ENCODE peak calls at places on chromosomes 13 and 19, in four cellular contexts. E, N, O and C are unnamed samples.

GRCh38 chr13:73849292-73849691 is 284.9 kb downstream of the KLF12 start:
- DNase-seq in O (peak; percentile 17), E (peak; percentile 1), N (no peak), C (no peak)

GRCh38 chr13:99067160-99067985 is 89.5 kb upstream of the DOCK9 start:
- DNase-seq in O (peak; percentile 5), E (peak; percentile 58), N (no peak), C (no peak)

GRCh38 chr19:41263042-41263849 is 926 bp upstream of the HNRNPUL1 start:
- DNase-seq in E (peak; percentile 76), O (peak; percentile 35), N (peak; percentile 48), C (peak; percentile 42)

GRCh38 chr13:27960362-27961226 is 8.5 kb downstream of the CDX2 start:
- DNase-seq in N (peak; percentile 36), E (peak; percentile 55), O (peak; percentile 97), C (no peak)

GRCh38 chr13:114283581-114283980 is 2.2 kb downstream of the UPF3A start:
- DNase-seq in N (no peak), O (peak; percentile 10), E (no peak), C (no peak)

GRCh38 chr13:22454586-22454985 is 726.2 kb upstream of the SGCG start:
- DNase-seq in O (no peak), E (no peak), N (no peak), C (no peak)

GRCh38 chr13:27211771-27212364 is 39.5 kb upstream of the RPL21 start:
- DNase-seq in O (no peak), E (no peak), N (no peak), C (no peak)

GRCh38 chr13:47000166-47000565 is 103.3 kb upstream of the HTR2A start:
- DNase-seq in E (no peak), O (no peak), N (no peak), C (no peak)

GRCh38 chr13:58254961-58255360 is 623.4 kb downstream of the PCDH17 start:
- DNase-seq in E (no peak), O (no peak), N (no peak), C (no peak)

GRCh38 chr19:51660975-51661600 is 14.5 kb upstream of the SIGLEC14 start:
- DNase-seq in E (peak; percentile 44), O (peak; percentile 54), N (peak; percentile 79), C (no peak)

GRCh38 chr13:66468656-66469055 is 761.5 kb downstream of the PCDH9 start:
- DNase-seq in E (no peak), O (no peak), N (no peak), C (no peak)

GRCh38 chr19:38543807-38544568 is 73.8 kb downstream of the MAP4K1 start:
- DNase-seq in O (peak; percentile 79), N (peak; percentile 98), E (peak; percentile 98), C (peak; percentile 64)

DNA sequence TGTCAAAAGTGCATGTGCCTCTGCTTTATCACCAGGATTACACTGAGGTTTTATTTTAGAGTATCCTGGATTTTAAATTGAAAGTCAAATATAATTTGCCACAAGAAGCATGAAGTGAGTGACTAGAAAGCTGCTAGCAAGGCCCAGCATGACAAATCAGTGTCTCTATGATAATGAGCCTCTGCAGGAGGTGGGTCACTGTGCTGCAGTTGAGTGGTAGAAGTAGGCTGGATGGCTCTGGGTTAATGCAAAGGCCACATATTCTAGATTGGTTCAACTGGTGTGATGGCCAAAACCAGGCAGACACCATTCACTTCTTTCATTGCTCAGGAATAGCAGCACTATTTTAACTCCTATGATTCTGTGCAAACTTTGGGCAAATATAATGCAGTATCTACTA is 491.5 kb downstream of the OLFM4 start:
- DNase-seq in O (no peak), N (no peak), E (no peak), C (no peak)
- TF ChIP-seq POLR2AphosphoS2 in O (no peak), N (no peak), E (no peak), C (no peak)

GRCh38 chr13:35711909-35712308 is 235.4 kb upstream of the MAB21L1 start:
- DNase-seq in O (no peak), E (no peak), N (no peak), C (no peak)

GRCh38 chr13:35716186-35716585 is 239.7 kb upstream of the MAB21L1 start:
- DNase-seq in O (no peak), N (no peak), E (no peak), C (no peak)

GRCh38 chr13:35714588-35714987 is 238.1 kb upstream of the MAB21L1 start:
- DNase-seq in N (no peak), E (no peak), O (no peak), C (no peak)

GRCh38 chr13:35714096-35714495 is 237.6 kb upstream of the MAB21L1 start:
- DNase-seq in E (no peak), O (no peak), N (no peak), C (no peak)

GRCh38 chr13:35712907-35713685 is 236.6 kb upstream of the MAB21L1 start:
- DNase-seq in O (no peak), N (no peak), E (no peak), C (no peak)
- TF ChIP-seq POLR2AphosphoS2 in O (no peak), N (no peak), E (no peak), C (no peak)

GRCh38 chr19:18118420-18119242 is 21.1 kb downstream of the MAST3 start:
- DNase-seq in N (no peak), E (no peak), O (no peak), C (no peak)
- TF ChIP-seq POLR2AphosphoS2 in N (no peak), E (no peak), O (no peak), C (no peak)

GRCh38 chr13:41267106-41267505 is 3.7 kb upstream of the MTRF1 start:
- DNase-seq in O (no peak), N (no peak), E (no peak), C (no peak)
- TF ChIP-seq POLR2AphosphoS2 in O (no peak), N (no peak), E (no peak), C (no peak)

GRCh38 chr13:48004201-48004600 is 3.1 kb upstream of the SUCLA2 start:
- DNase-seq in O (no peak), N (no peak), E (no peak), C (no peak)

GRCh38 chr13:47997384-47997783 is 3.7 kb downstream of the SUCLA2 start:
- DNase-seq in E (no peak), O (no peak), N (no peak), C (no peak)

GRCh38 chr13:48001127-48001881 is at the start of gene SUCLA2:
- DNase-seq in N (peak; percentile 96), O (peak; percentile 92), E (peak; percentile 82), C (peak; percentile 52)

GRCh38 chr13:47999973-48000372 is 1.1 kb downstream of the SUCLA2 start:
- DNase-seq in N (no peak), O (no peak), E (no peak), C (no peak)

GRCh38 chr13:48000559-48001126 is 430 bp downstream of the SUCLA2 start:
- DNase-seq in N (peak; percentile 6), E (peak; percentile 5), O (no peak), C (no peak)
- TF ChIP-seq POLR2AphosphoS2 in N (no peak), E (no peak), O (no peak), C (no peak)

DNA sequence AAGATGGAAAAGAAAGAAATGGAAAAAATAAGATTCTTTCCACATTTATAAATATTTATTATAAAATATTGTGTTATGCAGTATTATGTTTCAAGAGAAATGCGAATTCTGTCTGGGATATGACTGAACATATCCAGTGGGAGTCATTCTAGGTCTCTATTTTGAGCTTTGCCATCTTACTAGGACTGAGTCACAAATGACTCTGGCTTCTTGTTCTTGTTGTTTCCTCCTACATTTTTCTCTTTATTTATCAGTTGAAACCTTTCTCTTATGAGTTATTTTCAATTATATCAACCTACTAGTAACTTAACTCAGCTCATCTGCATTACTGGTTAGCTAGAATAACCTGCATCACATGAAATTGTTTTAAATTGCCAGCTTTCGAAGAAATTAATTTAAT is 1247.3 kb downstream of the SLITRK1 start:
- DNase-seq in N (no peak), E (no peak), O (no peak), C (no peak)
- TF ChIP-seq POLR2AphosphoS2 in N (no peak), E (no peak), O (no peak), C (no peak)

GRCh38 chr19:34429553-34429952 is 1.4 kb downstream of the UBA2 start:
- DNase-seq in E (no peak), O (no peak), N (no peak), C (no peak)

GRCh38 chr19:34430738-34431625 is 2.8 kb downstream of the UBA2 start:
- DNase-seq in N (peak; percentile 59), E (peak; percentile 98), O (peak; percentile 57), C (no peak)

GRCh38 chr19:34432797-34433196 is 4.6 kb downstream of the UBA2 start:
- DNase-seq in E (no peak), O (no peak), N (no peak), C (no peak)

GRCh38 chr19:34428549-34429285 is 536 bp downstream of the UBA2 start:
- DNase-seq in E (peak; percentile 66), O (peak; percentile 2), N (peak; percentile 89), C (no peak)

DNA sequence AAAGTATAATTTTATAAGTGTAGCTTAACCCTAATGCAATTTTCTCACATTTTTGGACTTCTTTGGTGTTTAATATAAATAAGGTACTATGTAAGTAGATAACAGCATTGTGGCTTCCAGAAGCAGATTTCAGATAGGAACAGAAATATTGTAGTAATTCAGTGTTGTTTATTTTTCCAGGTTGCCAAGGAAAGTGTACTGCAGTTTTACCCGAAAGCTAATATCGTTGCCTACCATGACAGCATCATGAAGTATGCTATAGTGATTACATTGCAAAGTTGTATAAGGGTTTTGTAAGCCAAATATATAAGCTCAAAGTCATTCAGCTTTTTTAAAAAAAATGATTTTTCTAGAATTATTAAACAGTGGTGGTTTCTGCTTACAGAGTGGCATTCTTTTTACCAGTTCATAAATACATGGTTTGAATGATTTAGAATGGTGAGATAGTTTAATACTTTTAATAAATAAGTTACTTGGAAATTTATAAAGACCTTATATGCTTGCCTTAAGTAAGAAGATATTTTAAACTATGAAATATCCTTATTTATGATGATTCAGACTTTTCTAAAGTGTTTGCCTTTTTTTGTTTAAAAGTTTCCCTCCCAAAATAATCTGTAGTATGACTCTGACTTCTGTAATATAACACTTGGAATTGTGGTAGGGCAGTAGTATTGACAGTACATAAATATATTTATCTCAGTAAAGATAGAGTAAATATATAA is 3.7 kb downstream of the UBA2 start:
- DNase-seq in O (no peak), E (no peak), N (no peak), C (no peak)
- TF ChIP-seq POLR2AphosphoS2 in O (no peak), E (no peak), N (no peak), C (no peak)

DNA sequence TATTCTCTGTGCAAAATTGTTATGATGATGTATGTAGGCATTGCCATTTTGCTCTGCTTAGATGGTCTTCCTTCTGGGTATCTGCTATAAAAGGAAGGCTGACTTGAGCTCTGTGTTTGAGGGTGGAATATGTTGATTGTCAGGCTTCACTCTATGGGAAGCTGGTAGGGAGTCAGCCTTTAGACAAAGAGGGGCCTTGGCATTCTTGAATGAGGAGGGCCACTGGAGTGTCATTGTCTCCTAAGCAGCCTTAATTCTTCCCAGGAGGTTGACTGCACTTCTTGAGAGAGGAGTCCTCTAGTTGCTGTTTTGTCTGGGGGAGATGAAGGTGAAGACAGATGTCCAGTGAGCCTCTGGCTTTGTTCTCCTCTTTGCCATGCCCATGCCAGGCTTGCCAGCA is 266.8 kb downstream of the KCNRG start:
- DNase-seq in E (no peak), O (no peak), N (no peak), C (no peak)
- TF ChIP-seq POLR2AphosphoS2 in E (no peak), O (no peak), N (no peak), C (no peak)

DNA sequence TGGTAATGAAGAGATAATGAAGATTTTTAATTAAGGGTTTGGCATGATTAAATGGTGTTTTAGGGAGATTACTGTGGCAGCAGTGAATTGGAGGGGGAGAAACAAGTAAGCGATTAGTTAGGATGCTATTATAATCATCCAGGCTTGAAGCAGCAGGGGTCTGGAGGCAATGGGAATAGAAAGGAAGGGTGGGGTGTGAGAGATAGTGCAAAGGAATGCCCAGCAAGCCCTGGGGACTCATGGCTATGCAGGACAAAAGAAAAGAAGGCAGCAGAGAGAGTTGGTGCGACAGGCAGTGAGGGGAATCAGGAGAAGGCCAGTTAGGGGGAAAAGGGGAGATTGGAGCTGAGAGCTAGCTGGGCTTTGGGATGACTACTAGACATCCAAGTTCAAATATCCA is 34.5 kb downstream of the SOX21 start:
- DNase-seq in E (no peak), N (no peak), O (no peak), C (no peak)
- TF ChIP-seq POLR2AphosphoS2 in E (no peak), N (no peak), O (no peak), C (no peak)